ENCODE peak calls at places on chromosomes 6 and 20, in four cellular contexts. K is naive thymus-derived CD8-positive, alpha-beta T cell; G is Caki2; J is NCI-H2081. M is an unnamed sample.
A peak's percentile ranks its signal among the peaks of the same experiment; 100 is the strongest.

GRCh38 chr6:89944826-89945407 is 50.6 kb downstream of the GJA10 start:
- DNase-seq in J (peak; percentile 5), G (no peak), K (no peak), M (peak; percentile 26)

GRCh38 chr20:25247100-25247665 is 702 bp upstream of the PYGB start:
- DNase-seq in K (no peak), G (peak; percentile 82), J (peak; percentile 29), M (no peak)

GRCh38 chr20:57456116-57456515 is 64.9 kb downstream of the RBM38 start:
- DNase-seq in J (no peak), G (no peak), K (no peak), M (no peak)

GRCh38 chr6:157674061-157674460 is 149.0 kb upstream of the SNX9 start:
- DNase-seq in G (no peak), K (no peak), J (no peak), M (no peak)

GRCh38 chr6:142786476-142786875 is 158.5 kb downstream of the HIVEP2 start:
- DNase-seq in G (no peak), K (no peak), J (no peak), M (no peak)

GRCh38 chr6:5087389-5087788 is 2.2 kb downstream of the PPP1R3G start:
- DNase-seq in K (no peak), J (no peak), G (no peak), M (no peak)

GRCh38 chr6:54194067-54194466 is 82.8 kb downstream of the MLIP start:
- DNase-seq in K (no peak), G (no peak), J (no peak), M (no peak)

GRCh38 chr6:6688951-6689350 is 100.4 kb downstream of the LY86 start:
- DNase-seq in J (no peak), K (no peak), G (no peak), M (no peak)

GRCh38 chr20:62918137-62918536 is 8.2 kb downstream of the DIDO1 start:
- DNase-seq in G (no peak), J (no peak), K (peak; percentile 47), M (no peak)

GRCh38 chr20:44504402-44505309 is 17.2 kb downstream of the SERINC3 start:
- DNase-seq in J (no peak), G (no peak), K (no peak), M (no peak)

M was measured in naive thymus-derived CD4-positive, alpha-beta T cell.